ENCODE peak calls at places on chromosome 9, in four cellular contexts. B, W, I and V are unnamed samples.

GRCh38 chr9:25658587-25658986 is 19.7 kb downstream of the TUSC1 start:
- DNase-seq in W (no peak), I (no peak), B (no peak), V (no peak)

GRCh38 chr9:74940600-74940999 is 12.1 kb downstream of the C9orf40 start:
- DNase-seq in W (no peak), I (no peak), B (no peak), V (no peak)

GRCh38 chr9:114033397-114034103 is 44.5 kb downstream of the AMBP start:
- DNase-seq in I (peak; percentile 64), B (peak; percentile 68), W (no peak), V (no peak)

GRCh38 chr9:130304141-130304540 is 38.6 kb downstream of the HMCN2 start:
- DNase-seq in W (no peak), B (no peak), I (no peak), V (no peak)

GRCh38 chr9:111842313-111842712 is 47.6 kb upstream of the SHOC1 start:
- DNase-seq in B (no peak), I (no peak), W (no peak), V (no peak)

GRCh38 chr9:105656131-105656921 is 5.9 kb upstream of the TAL2 start:
- DNase-seq in W (no peak), I (peak; percentile 80), B (peak; percentile 80), V (no peak)

GRCh38 chr9:124869466-124869985 is 7.6 kb downstream of the ARPC5L start:
- DNase-seq in W (no peak), B (no peak), I (peak; percentile 71), V (no peak)

GRCh38 chr9:109604788-109605187 is 106.7 kb upstream of the PTPN3 start:
- DNase-seq in I (no peak), B (no peak), W (no peak), V (no peak)

GRCh38 chr9:4238522-4238921 is 61.3 kb downstream of the GLIS3 start:
- DNase-seq in I (no peak), W (no peak), B (no peak), V (no peak)

GRCh38 chr9:135504262-135505229 is 4.1 kb downstream of the MRPS2 start:
- DNase-seq in W (no peak), I (peak; percentile 73), B (peak; percentile 71), V (peak; percentile 5)

GRCh38 chr9:134624119-134624826 is 17.3 kb upstream of the COL5A1 start:
- DNase-seq in B (no peak), W (no peak), I (peak; percentile 30), V (no peak)

GRCh38 chr9:133457233-133457632 is 2.5 kb upstream of the CACFD1 start:
- DNase-seq in W (no peak), I (no peak), B (no peak), V (no peak)

GRCh38 chr9:127541865-127542264 is 70.2 kb upstream of the STXBP1 start:
- DNase-seq in B (peak; percentile 85), I (no peak), W (no peak), V (peak; percentile 96)

GRCh38 chr9:116959775-116960174 is 272.7 kb downstream of the TRIM32 start:
- DNase-seq in B (no peak), I (no peak), W (no peak), V (no peak)

GRCh38 chr9:104506565-104506964 is 2.5 kb downstream of the OR13F1 start:
- DNase-seq in W (no peak), B (no peak), I (no peak), V (no peak)

GRCh38 chr9:127767909-127768331 is 10.5 kb downstream of the SH2D3C start:
- DNase-seq in B (no peak), W (no peak), I (no peak), V (no peak)

GRCh38 chr9:92328225-92328624 is 2.5 kb downstream of the CENPP start:
- DNase-seq in B (no peak), W (no peak), I (no peak), V (no peak)

GRCh38 chr9:6920040-6920439 is 162.3 kb downstream of the KDM4C start:
- DNase-seq in W (no peak), B (no peak), I (no peak), V (no peak)

GRCh38 chr9:35108946-35109575 is 6.1 kb upstream of the STOML2 start:
- DNase-seq in B (no peak), I (no peak), W (no peak), V (peak; percentile 58)

GRCh38 chr9:92140074-92140753 is 25.0 kb upstream of the SPTLC1 start:
- DNase-seq in I (peak; percentile 92), B (peak; percentile 88), W (peak; percentile 24), V (peak; percentile 89)

GRCh38 chr9:81826541-81826906 is 101.7 kb upstream of the SPATA31D4 start:
- DNase-seq in I (no peak), W (no peak), B (peak; percentile 54), V (no peak)

GRCh38 chr9:130124471-130124870 is 47.7 kb upstream of the NCS1 start:
- DNase-seq in B (no peak), I (no peak), W (no peak), V (no peak)

GRCh38 chr9:130215341-130216119 is 43.3 kb downstream of the NCS1 start:
- DNase-seq in W (no peak), B (no peak), I (no peak), V (no peak)

GRCh38 chr9:120868339-120868675 is 8.7 kb downstream of the PHF19 start:
- DNase-seq in B (no peak), W (no peak), I (no peak), V (no peak)

GRCh38 chr9:120868676-120869359 is 8.2 kb downstream of the PHF19 start:
- DNase-seq in I (peak; percentile 99), W (peak; percentile 99), B (peak; percentile 98), V (peak; percentile 98)

GRCh38 chr9:120870206-120870605 is 6.8 kb downstream of the PHF19 start:
- DNase-seq in I (no peak), W (no peak), B (no peak), V (no peak)

GRCh38 chr9:120869360-120869687 is 7.7 kb downstream of the PHF19 start:
- DNase-seq in I (no peak), W (no peak), B (no peak), V (no peak)

DNA sequence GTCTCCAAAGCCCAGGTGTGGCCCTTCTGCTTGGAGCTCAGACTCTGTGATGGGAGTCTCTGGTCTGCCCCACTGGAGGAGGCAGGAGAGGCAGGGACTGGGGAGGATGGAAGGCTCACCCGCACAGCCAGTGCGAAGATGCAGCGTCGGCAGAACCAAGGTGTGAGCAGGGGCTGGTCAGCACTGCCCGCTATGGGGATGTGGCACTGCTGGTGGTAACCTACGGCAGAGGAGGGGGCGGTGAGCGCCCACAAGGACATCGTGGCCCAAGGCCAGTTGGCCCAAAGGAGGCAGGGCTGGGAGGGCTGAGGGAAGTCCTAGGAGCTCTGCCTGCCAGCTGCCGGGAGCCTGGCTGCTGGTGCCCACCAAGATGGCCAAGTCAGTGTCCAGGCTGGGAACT is 7.3 kb downstream of the PHF19 start:
- DNase-seq in I (no peak), B (no peak), W (no peak), V (no peak)
- H3K27ac ChIP-seq in I (no peak overlapping the region), B (peak overlapping the region; percentile 73), W (peak overlapping the region; percentile 92), V (peak overlapping the region; percentile 83)

DNA sequence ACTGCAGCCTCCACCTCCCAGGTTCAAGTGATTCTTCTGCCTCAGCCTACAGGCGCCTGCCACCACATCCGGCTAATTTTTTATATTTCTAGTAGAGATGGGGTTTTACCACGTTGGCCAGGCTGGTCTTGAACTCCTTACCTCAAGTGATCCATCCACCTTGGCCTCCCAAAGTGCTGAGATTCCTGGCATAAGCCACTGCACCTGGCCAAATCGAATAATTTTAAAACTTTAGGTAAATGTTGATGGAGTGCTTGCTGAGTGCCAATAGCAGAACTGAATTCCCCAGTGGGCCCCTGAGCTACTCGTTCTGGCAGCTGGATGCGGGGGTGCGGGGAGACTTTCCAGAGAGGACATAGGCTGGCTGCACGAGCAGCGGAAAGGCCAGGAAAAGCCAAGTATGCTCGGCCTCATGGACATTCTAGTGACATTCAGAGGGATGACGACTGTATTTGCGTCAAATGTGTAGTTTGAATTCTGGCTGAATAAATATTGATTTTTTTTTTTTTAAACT is 16.8 kb downstream of the TRAF2 start:
- DNase-seq in I (peak; percentile 72), W (no peak), B (no peak), V (no peak)
- TF ChIP-seq CTCF in I (no peak), W (no peak), B (no peak), V (no peak)

GRCh38 chr9:126309427-126310179 is 17.0 kb upstream of the MVB12B start:
- DNase-seq in B (no peak), W (no peak), I (no peak), V (peak; percentile 8)
- H3K27ac ChIP-seq in B (no peak overlapping the region), W (no peak overlapping the region), I (no peak overlapping the region), V (no peak overlapping the region)

DNA sequence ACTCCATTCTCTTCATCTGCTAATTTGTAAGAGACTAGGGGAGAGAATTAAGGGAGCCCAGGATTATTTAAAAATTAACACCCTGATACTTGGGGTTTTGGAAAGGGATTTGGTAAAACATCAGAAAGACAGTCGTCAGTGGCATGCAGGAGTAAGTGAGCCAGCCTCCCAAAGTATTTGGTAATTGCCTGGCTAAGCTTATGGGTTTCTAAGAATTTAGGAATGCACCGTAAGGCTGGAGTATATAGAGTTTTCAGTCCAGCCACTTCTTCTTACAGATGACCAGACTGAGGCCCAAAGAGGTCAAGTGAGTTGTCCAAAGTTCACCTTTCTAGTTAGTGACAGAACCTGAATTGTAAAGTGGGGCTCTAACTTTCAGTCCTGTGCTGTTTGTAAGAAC is 25.8 kb upstream of the NFIB start:
- DNase-seq in I (no peak), B (no peak), W (no peak), V (no peak)
- TF ChIP-seq CTCF in I (no peak), B (no peak), W (no peak), V (no peak)